ENCODE peak calls at places on chromosome 21, in six cellular contexts. Y is DMS153; D is GM23248; U is fibroblast of gingiva; R is naive thymus-derived CD4-positive, alpha-beta T cell; M is activated T-helper 1 cell treated with Interleukin-2 at 50 U/mL for 16 hours. K is an unnamed sample.

GRCh38 chr21:15063821-15064575 is 802 bp downstream of the NRIP1 start:
- DNase-seq in Y (no peak), D (peak; percentile 76), U (peak; percentile 32), R (no peak), M (no peak), K (peak; percentile 69)

GRCh38 chr21:35326677-35327076 is 277.6 kb upstream of the RUNX1 start:
- DNase-seq in Y (no peak), D (peak; percentile 41), U (peak; percentile 94), R (no peak), M (no peak), K (no peak)

GRCh38 chr21:36584980-36585940 is 105.3 kb upstream of the CLDN14 start:
- DNase-seq in Y (no peak), D (no peak), U (no peak), R (peak; percentile 71), M (no peak), K (no peak)

GRCh38 chr21:39149882-39150281 is 33.4 kb downstream of the PSMG1 start:
- DNase-seq in Y (no peak), D (no peak), U (no peak), R (no peak), M (no peak), K (no peak)

GRCh38 chr21:42536601-42537000 is 22.9 kb downstream of the SLC37A1 start:
- DNase-seq in Y (no peak), D (no peak), U (no peak), R (no peak), M (no peak), K (no peak)

GRCh38 chr21:31872452-31873274 is at the start of gene HUNK:
- DNase-seq in Y (peak; percentile 36), D (peak; percentile 75), U (peak; percentile 13), R (no peak), M (no peak), K (peak; percentile 50)

GRCh38 chr21:37742532-37742931 is 173.7 kb downstream of the KCNJ6 start:
- DNase-seq in Y (no peak), D (peak; percentile 62), U (no peak), R (no peak), M (no peak), K (no peak)

GRCh38 chr21:27725916-27726315 is 759.0 kb upstream of the ADAMTS5 start:
- DNase-seq in Y (no peak), D (no peak), U (no peak), R (no peak), M (no peak), K (no peak)

GRCh38 chr21:42028754-42029385 is 18.7 kb upstream of the ZBTB21 start:
- DNase-seq in Y (no peak), D (no peak), U (no peak), R (no peak), M (no peak), K (no peak)

GRCh38 chr21:38831526-38832467 is 26.1 kb downstream of the ETS2 start:
- DNase-seq in Y (no peak), D (peak; percentile 92), U (peak; percentile 99), R (peak; percentile 32), M (no peak), K (peak; percentile 87)

GRCh38 chr21:15094706-15095105 is 29.9 kb upstream of the NRIP1 start:
- DNase-seq in Y (no peak), D (peak; percentile 24), U (no peak), R (no peak), M (no peak), K (no peak)

GRCh38 chr21:15379776-15380175 is 315.0 kb upstream of the NRIP1 start:
- DNase-seq in Y (no peak), D (no peak), U (no peak), R (no peak), M (no peak), K (no peak)

GRCh38 chr21:14995695-14996490 is 68.9 kb downstream of the NRIP1 start:
- DNase-seq in Y (no peak), D (peak; percentile 45), U (peak; percentile 13), R (no peak), M (no peak), K (no peak)

GRCh38 chr21:37381883-37382585 is 15.5 kb downstream of the DYRK1A start:
- DNase-seq in Y (no peak), D (no peak), U (no peak), R (no peak), M (no peak), K (no peak)

GRCh38 chr21:45362077-45362747 is 42.8 kb upstream of the COL18A1 start:
- DNase-seq in Y (no peak), D (no peak), U (no peak), R (no peak), M (no peak), K (no peak)

GRCh38 chr21:45498646-45499000 is 43.6 kb downstream of the SLC19A1 start:
- DNase-seq in Y (no peak), D (no peak), U (no peak), R (no peak), M (no peak), K (peak; percentile 45)

GRCh38 chr21:25370311-25370744 is 237.0 kb downstream of the MRPL39 start:
- DNase-seq in Y (no peak), D (peak; percentile 99), U (peak; percentile 83), R (no peak), M (no peak), K (no peak)

GRCh38 chr21:25961042-25961441 is 209.5 kb downstream of the APP start:
- DNase-seq in Y (no peak), D (no peak), U (no peak), R (no peak), M (no peak), K (no peak)

GRCh38 chr21:36647279-36648093 is 51.4 kb upstream of the SIM2 start:
- DNase-seq in Y (peak; percentile 41), D (no peak), U (no peak), R (no peak), M (no peak), K (no peak)

GRCh38 chr21:37350472-37350871 is 16.1 kb upstream of the DYRK1A start:
- DNase-seq in Y (no peak), D (no peak), U (no peak), R (no peak), M (no peak), K (no peak)

GRCh38 chr21:30395731-30396130 is at the start of gene KRTAP13-1:
- DNase-seq in Y (no peak), D (no peak), U (no peak), R (no peak), M (no peak), K (no peak)

GRCh38 chr21:27079807-27080206 is 112.9 kb upstream of the ADAMTS5 start:
- DNase-seq in Y (no peak), D (no peak), U (no peak), R (no peak), M (no peak), K (no peak)

GRCh38 chr21:45525910-45526306 is 16.3 kb downstream of the SLC19A1 start:
- DNase-seq in Y (no peak), D (no peak), U (no peak), R (no peak), M (no peak), K (peak; percentile 48)

GRCh38 chr21:44533121-44533890 is 6.7 kb downstream of the KRTAP10-1 start:
- DNase-seq in Y (no peak), D (no peak), U (no peak), R (no peak), M (no peak), K (peak; percentile 40)

GRCh38 chr21:41317458-41317857 is 857 bp downstream of the FAM3B start:
- DNase-seq in Y (peak; percentile 59), D (no peak), U (no peak), R (no peak), M (no peak), K (no peak)

GRCh38 chr21:38036016-38036415 is 119.8 kb upstream of the KCNJ6 start:
- DNase-seq in Y (no peak), D (no peak), U (no peak), R (no peak), M (no peak), K (no peak)

GRCh38 chr21:32916522-32917099 is 109.1 kb upstream of the OLIG2 start:
- DNase-seq in Y (no peak), D (peak; percentile 9), U (no peak), R (no peak), M (no peak), K (no peak)

GRCh38 chr21:34526618-34527290 is 14.7 kb upstream of the KCNE1 start:
- DNase-seq in Y (no peak), D (peak; percentile 99), U (peak; percentile 100), R (peak; percentile 2), M (no peak), K (peak; percentile 79)

GRCh38 chr21:46551636-46552241 is 53.1 kb downstream of the S100B start:
- DNase-seq in Y (no peak), D (no peak), U (no peak), R (peak; percentile 30), M (peak; percentile 22), K (peak; percentile 50)

GRCh38 chr21:34351786-34352241 is 12.0 kb upstream of the KCNE2 start:
- DNase-seq in Y (no peak), D (peak; percentile 38), U (peak; percentile 32), R (peak; percentile 23), M (no peak), K (peak; percentile 74)

GRCh38 chr21:28393279-28393678 is 599.4 kb downstream of the LTN1 start:
- DNase-seq in Y (peak; percentile 70), D (no peak), U (no peak), R (no peak), M (no peak), K (no peak)

GRCh38 chr21:41477641-41478318 is 30.2 kb downstream of the TMPRSS2 start:
- DNase-seq in Y (no peak), D (no peak), U (no peak), R (no peak), M (no peak), K (peak; percentile 75)

K was measured in left lobe of liver.